ENCODE peak calls at places on chromosomes 11 and 22, in ten cellular contexts. D is right lobe of liver, K is left ventricle myocardium inferior, P is uterus, J is adipocyte, V is cardiac muscle cell, A is SJCRH30, Z is fibroblast of lung, O is lower lobe of right lung, Q is breast epithelium. T is an unnamed sample. For H3K9me3, the result is how much of the 10 kb centered on the place peaks cover.

GRCh38 chr11:6733326-6734030 is 38.3 kb downstream of the OR2AG2 start:
- DNase-seq in D (no peak), K (no peak), P (no peak), J (no peak), V (no peak), A (no peak), Z (no peak), O (no peak), Q (no peak), T (no peak)

GRCh38 chr11:2308713-2309112 is 6.9 kb downstream of the TSPAN32 start:
- DNase-seq in D (no peak), K (no peak), P (no peak), J (no peak), V (no peak), A (no peak), Z (no peak), O (no peak), Q (no peak), T (no peak)

GRCh38 chr11:75475767-75476650 is 43.0 kb upstream of the KLHL35 start:
- DNase-seq in D (no peak), K (peak), P (peak), J (no peak), V (peak), A (peak), Z (peak), O (peak), Q (peak), T (peak)

GRCh38 chr11:95723353-95723942 is 66.1 kb downstream of the FAM76B start:
- DNase-seq in D (no peak), K (no peak), P (no peak), J (no peak), V (no peak), A (no peak), Z (peak), O (no peak), Q (no peak), T (no peak)

GRCh38 chr22:41551882-41552582 is 7.8 kb upstream of the POLR3H start:
- DNase-seq in D (no peak), K (no peak), P (no peak), J (no peak), V (no peak), A (peak), Z (no peak), O (no peak), Q (no peak), T (no peak)

GRCh38 chr11:108220721-108221346 is 1.6 kb downstream of the NPAT start:
- DNase-seq in D (no peak), K (no peak), P (no peak), J (peak), V (peak), A (no peak), Z (no peak), O (no peak), Q (no peak), T (no peak)

GRCh38 chr11:33598426-33599069 is 102.1 kb downstream of the C11orf91 start:
- DNase-seq in D (no peak), K (no peak), P (no peak), J (no peak), V (no peak), A (no peak), Z (no peak), O (no peak), Q (no peak), T (no peak)

GRCh38 chr11:134679592-134679991 is 267.6 kb upstream of the B3GAT1 start:
- DNase-seq in D (no peak), K (no peak), P (no peak), J (no peak), V (no peak), A (no peak), Z (no peak), O (no peak), Q (no peak), T (no peak)

GRCh38 chr22:20264614-20265452 is 3.3 kb downstream of the RTN4R start:
- DNase-seq in D (no peak), K (no peak), P (no peak), J (no peak), V (no peak), A (no peak), Z (no peak), O (no peak), Q (no peak), T (no peak)

GRCh38 chr22:46042786-46043185 is 65.8 kb upstream of the WNT7B start:
- DNase-seq in D (no peak), K (peak), P (peak), J (no peak), V (no peak), A (no peak), Z (peak), O (peak), Q (no peak), T (no peak)

GRCh38 chr11:60672255-60672654 is 27.2 kb upstream of the MS4A8 start:
- DNase-seq in D (no peak), K (no peak), P (no peak), J (no peak), V (no peak), A (no peak), Z (no peak), O (no peak), Q (no peak), T (no peak)

GRCh38 chr11:578276-579035 is 2.2 kb downstream of the PHRF1 start:
- DNase-seq in D (peak), K (no peak), P (no peak), J (no peak), V (no peak), A (no peak), Z (no peak), O (no peak), Q (no peak), T (no peak)

GRCh38 chr11:40825435-40825834 is 634.0 kb downstream of the LRRC4C start:
- DNase-seq in D (no peak), K (no peak), P (no peak), J (no peak), V (no peak), A (no peak), Z (no peak), O (no peak), Q (no peak), T (no peak)

GRCh38 chr22:46064236-46064965 is 85.9 kb upstream of the PPARA start:
- DNase-seq in D (peak), K (peak), P (peak), J (no peak), V (no peak), A (no peak), Z (peak), O (peak), Q (peak), T (no peak)

GRCh38 chr11:61976813-61977475 is 9.5 kb upstream of the FTH1 start:
- DNase-seq in D (no peak), K (no peak), P (no peak), J (no peak), V (no peak), A (no peak), Z (no peak), O (no peak), Q (peak), T (no peak)

GRCh38 chr22:25060522-25061071 is 108.1 kb downstream of the KIAA1671 start:
- DNase-seq in D (no peak), K (no peak), P (no peak), J (no peak), V (no peak), A (no peak), Z (no peak), O (no peak), Q (no peak), T (no peak)

GRCh38 chr11:79329561-79329960 is 111.3 kb downstream of the TENM4 start:
- DNase-seq in D (no peak), K (no peak), P (no peak), J (no peak), V (no peak), A (no peak), Z (no peak), O (no peak), Q (no peak), T (no peak)

GRCh38 chr11:63769044-63769718 is 606 bp upstream of the ZFTA start:
- DNase-seq in D (peak), K (peak), P (peak), J (peak), V (peak), A (no peak), Z (peak), O (peak), Q (no peak), T (peak)

GRCh38 chr11:62456630-62457029 is 37.8 kb downstream of the SCGB1A1 start:
- DNase-seq in D (no peak), K (no peak), P (no peak), J (no peak), V (no peak), A (no peak), Z (no peak), O (no peak), Q (peak), T (no peak)

GRCh38 chr11:8567597-8568198 is 26.3 kb downstream of the STK33 start:
- DNase-seq in D (no peak), K (no peak), P (no peak), J (peak), V (no peak), A (no peak), Z (peak), O (no peak), Q (no peak), T (no peak)

GRCh38 chr11:91846002-91846401 is 378.6 kb upstream of the FAT3 start:
- DNase-seq in D (no peak), K (no peak), P (no peak), J (no peak), V (no peak), A (no peak), Z (no peak), O (no peak), Q (no peak), T (no peak)

GRCh38 chr11:68349461-68350249 is 37.3 kb downstream of the LRP5 start:
- DNase-seq in D (peak), K (no peak), P (no peak), J (no peak), V (no peak), A (no peak), Z (no peak), O (peak), Q (no peak), T (no peak)

GRCh38 chr11:68343761-68344256 is 31.4 kb downstream of the LRP5 start:
- DNase-seq in D (peak), K (no peak), P (no peak), J (no peak), V (no peak), A (no peak), Z (no peak), O (no peak), Q (no peak), T (no peak)

GRCh38 chr11:68347841-68348240 is 35.5 kb downstream of the LRP5 start:
- DNase-seq in D (no peak), K (no peak), P (no peak), J (no peak), V (no peak), A (no peak), Z (no peak), O (peak), Q (no peak), T (no peak)

GRCh38 chr11:68345776-68346728 is 33.7 kb downstream of the LRP5 start:
- DNase-seq in D (no peak), K (peak), P (peak), J (no peak), V (peak), A (no peak), Z (no peak), O (peak), Q (peak), T (no peak)

DNA sequence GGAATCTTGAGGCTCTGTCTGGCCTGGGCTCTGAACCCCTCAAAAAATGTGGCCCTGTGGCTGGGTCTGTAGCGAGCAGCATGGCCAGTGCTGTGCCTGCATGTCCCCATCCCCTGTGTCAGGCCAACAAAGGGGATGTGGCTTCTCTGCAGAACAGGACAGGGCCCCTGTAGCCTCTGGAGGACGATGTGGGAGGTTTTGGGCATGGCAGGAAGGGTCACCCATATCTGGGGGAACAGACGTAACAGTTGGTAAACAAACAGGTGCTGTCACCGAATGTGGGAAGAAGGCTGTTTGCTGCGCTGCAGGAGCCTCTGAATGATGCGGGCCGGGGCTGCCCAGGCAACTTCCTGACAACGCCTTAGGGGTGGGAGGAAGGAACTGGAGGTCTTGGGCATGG is 35.0 kb downstream of the LRP5 start:
- DNase-seq in D (no peak), K (no peak), P (no peak), J (no peak), V (no peak), A (no peak), Z (no peak), O (no peak), Q (no peak), T (no peak)
- H3K9me3 ChIP-seq in D (under half), K (under half), P (under half), J (under half), V (under half), A (under half), Z (under half), O (under half), Q (under half), T (under half)

GRCh38 chr11:127733552-127733951 is 733.0 kb upstream of the KIRREL3 start:
- DNase-seq in D (no peak), K (peak), P (no peak), J (no peak), V (no peak), A (no peak), Z (no peak), O (no peak), Q (no peak), T (no peak)
- H3K9me3 ChIP-seq in D (under half), K (under half), P (under half), J (under half), V (under half), A (under half), Z (under half), O (under half), Q (under half), T (under half)

GRCh38 chr11:31822604-31823371 is 11.7 kb upstream of the PAX6 start:
- DNase-seq in D (no peak), K (no peak), P (no peak), J (no peak), V (no peak), A (no peak), Z (no peak), O (no peak), Q (no peak), T (no peak)

GRCh38 chr11:31826530-31827438 is 15.7 kb upstream of the PAX6 start:
- DNase-seq in D (no peak), K (no peak), P (no peak), J (no peak), V (no peak), A (no peak), Z (peak), O (no peak), Q (no peak), T (no peak)

GRCh38 chr11:31825453-31826391 is 14.6 kb upstream of the PAX6 start:
- DNase-seq in D (no peak), K (no peak), P (no peak), J (no peak), V (no peak), A (no peak), Z (no peak), O (no peak), Q (no peak), T (no peak)

GRCh38 chr11:31823372-31824371 is 12.6 kb upstream of the PAX6 start:
- DNase-seq in D (no peak), K (no peak), P (no peak), J (no peak), V (no peak), A (no peak), Z (no peak), O (no peak), Q (no peak), T (no peak)

GRCh38 chr11:31824791-31825452 is 13.8 kb upstream of the PAX6 start:
- DNase-seq in D (no peak), K (no peak), P (no peak), J (no peak), V (no peak), A (no peak), Z (no peak), O (no peak), Q (no peak), T (no peak)
- H3K9me3 ChIP-seq in D (under half), K (under half), P (under half), J (under half), V (under half), A (under half), Z (under half), O (under half), Q (under half), T (under half)

GRCh38 chr11:101226617-101227016 is 97.0 kb upstream of the PGR start:
- DNase-seq in D (no peak), K (no peak), P (no peak), J (no peak), V (no peak), A (no peak), Z (no peak), O (no peak), Q (no peak), T (no peak)

DNA sequence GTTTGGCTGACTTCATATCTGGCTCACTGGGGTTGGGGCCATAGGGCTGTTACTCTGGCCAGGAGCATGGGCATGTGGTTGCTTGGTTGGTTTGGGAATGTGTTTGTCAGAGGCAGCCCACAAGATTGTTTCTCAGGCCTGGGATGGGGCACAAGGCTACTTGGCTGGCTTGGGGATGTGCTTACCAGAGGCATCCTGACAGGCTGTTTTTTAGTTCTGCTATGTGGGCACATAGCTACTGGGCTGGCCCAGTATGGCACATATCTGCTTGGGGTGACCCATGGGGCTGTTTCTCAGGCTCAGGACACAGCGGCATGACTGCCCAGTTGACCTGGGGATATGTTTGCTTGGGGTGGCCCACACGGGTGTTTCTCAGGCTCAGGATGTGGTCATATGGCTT is 94.6 kb upstream of the PGR start:
- DNase-seq in D (no peak), K (no peak), P (no peak), J (no peak), V (no peak), A (no peak), Z (no peak), O (no peak), Q (no peak), T (no peak)
- H3K9me3 ChIP-seq in D (under half), K (half or more), P (under half), J (under half), V (under half), A (under half), Z (under half), O (under half), Q (under half), T (under half)

DNA sequence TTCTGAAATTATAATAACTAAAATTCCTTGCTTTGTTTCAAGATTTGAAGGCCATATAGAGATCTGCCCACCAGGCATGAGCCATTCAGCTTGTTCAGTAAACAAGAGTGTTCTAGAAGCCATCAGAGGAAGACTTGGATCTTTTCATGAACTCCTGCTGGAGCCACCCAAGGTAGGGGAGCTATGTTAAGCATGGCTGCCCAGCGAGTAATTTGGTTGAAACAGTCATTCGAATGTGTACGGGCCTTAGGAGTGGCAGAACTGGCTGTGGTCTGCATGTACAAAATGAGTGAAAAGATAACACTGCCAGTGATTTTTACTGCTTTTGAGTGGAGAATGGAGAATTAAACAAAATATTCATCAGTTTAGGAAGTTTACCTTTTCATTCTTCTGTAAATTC is 103.7 kb downstream of the PPP6R3 start:
- DNase-seq in D (no peak), K (no peak), P (no peak), J (no peak), V (no peak), A (no peak), Z (no peak), O (no peak), Q (no peak), T (no peak)
- H3K9me3 ChIP-seq in D (under half), K (under half), P (under half), J (under half), V (under half), A (under half), Z (under half), O (under half), Q (under half), T (under half)

GRCh38 chr11:54930930-54931329 is 224.3 kb downstream of the OR4A5 start:
- DNase-seq in D (no peak), K (no peak), P (no peak), J (no peak), V (no peak), A (no peak), Z (no peak), O (no peak), Q (no peak), T (no peak)
- H3K9me3 ChIP-seq in D (under half), K (half or more), P (half or more), J (half or more), V (under half), A (under half), Z (under half), O (half or more), Q (half or more), T (under half)

GRCh38 chr22:49291169-49291568 is 536.5 kb downstream of the BRD1 start:
- DNase-seq in D (no peak), K (no peak), P (no peak), J (no peak), V (no peak), A (no peak), Z (no peak), O (no peak), Q (no peak), T (peak)

GRCh38 chr22:49294656-49295464 is 532.8 kb downstream of the BRD1 start:
- DNase-seq in D (no peak), K (no peak), P (no peak), J (no peak), V (no peak), A (no peak), Z (no peak), O (no peak), Q (peak), T (no peak)

GRCh38 chr22:49290711-49291110 is 537.0 kb downstream of the BRD1 start:
- DNase-seq in D (no peak), K (no peak), P (no peak), J (no peak), V (no peak), A (no peak), Z (no peak), O (no peak), Q (no peak), T (no peak)

GRCh38 chr22:49291781-49292180 is 535.9 kb downstream of the BRD1 start:
- DNase-seq in D (no peak), K (no peak), P (no peak), J (no peak), V (no peak), A (no peak), Z (no peak), O (no peak), Q (no peak), T (no peak)

GRCh38 chr22:49292909-49293308 is 534.8 kb downstream of the BRD1 start:
- DNase-seq in D (no peak), K (no peak), P (no peak), J (no peak), V (no peak), A (no peak), Z (no peak), O (no peak), Q (no peak), T (no peak)
- H3K9me3 ChIP-seq in D (under half), K (under half), P (under half), J (under half), V (under half), A (under half), Z (under half), O (under half), Q (under half), T (under half)

GRCh38 chr22:47421846-47422245 is 659.4 kb downstream of the TBC1D22A start:
- DNase-seq in D (no peak), K (no peak), P (no peak), J (no peak), V (no peak), A (no peak), Z (no peak), O (no peak), Q (no peak), T (no peak)
- H3K9me3 ChIP-seq in D (under half), K (under half), P (under half), J (under half), V (under half), A (under half), Z (under half), O (under half), Q (under half), T (under half)

T was measured in WERI-Rb-1.